ENCODE peak calls at places on chromosomes 2 and 18, in nine cellular contexts. One of them, this sample, is unnamed.
A peak's percentile ranks its signal among the peaks of the same experiment; 100 is the strongest.

GRCh38 chr2:120673205-120673550 is 62.5 kb upstream of the GLI2 start:
- DNase-seq in kidney: no peak
- DNase-seq in stimulated activated CD4-positive, alpha-beta T cell treated with anti-CD3 and anti-CD28 coated beads, Interleukin-15, amount 100 ng/mL, for 24 hours: no peak
- DNase-seq in HCT116: no peak
- DNase-seq in C1 segment of cervical spinal cord: no peak
- DNase-seq in NCI-H2171 treated with DMSO at 0.1 percent for 48 hours: no peak
- DNase-seq in lower leg skin: no peak
- DNase-seq in EL: no peak
- DNase-seq in RWPE2: no peak
- DNase-seq in this sample: no peak

GRCh38 chr2:19070866-19071265 is 287.6 kb downstream of the OSR1 start:
- DNase-seq in RWPE2: no peak
- DNase-seq in kidney: no peak
- DNase-seq in NCI-H2171 treated with DMSO at 0.1 percent for 48 hours: no peak
- DNase-seq in stimulated activated CD4-positive, alpha-beta T cell treated with anti-CD3 and anti-CD28 coated beads, Interleukin-15, amount 100 ng/mL, for 24 hours: no peak
- DNase-seq in EL: no peak
- DNase-seq in HCT116: no peak
- DNase-seq in lower leg skin: no peak
- DNase-seq in C1 segment of cervical spinal cord: no peak
- DNase-seq in this sample: no peak

GRCh38 chr2:236679906-236680305 is 110.3 kb downstream of the ACKR3 start:
- DNase-seq in HCT116: no peak
- DNase-seq in kidney: no peak
- DNase-seq in lower leg skin: no peak
- DNase-seq in EL: peak; percentile 88
- DNase-seq in C1 segment of cervical spinal cord: no peak
- DNase-seq in RWPE2: no peak
- DNase-seq in NCI-H2171 treated with DMSO at 0.1 percent for 48 hours: no peak
- DNase-seq in stimulated activated CD4-positive, alpha-beta T cell treated with anti-CD3 and anti-CD28 coated beads, Interleukin-15, amount 100 ng/mL, for 24 hours: no peak
- DNase-seq in this sample: no peak

GRCh38 chr18:70464343-70465114 is 175.7 kb downstream of the SOCS6 start:
- DNase-seq in NCI-H2171 treated with DMSO at 0.1 percent for 48 hours: peak; percentile 2
- DNase-seq in RWPE2: no peak
- DNase-seq in stimulated activated CD4-positive, alpha-beta T cell treated with anti-CD3 and anti-CD28 coated beads, Interleukin-15, amount 100 ng/mL, for 24 hours: peak; percentile 53
- DNase-seq in lower leg skin: peak; percentile 35
- DNase-seq in C1 segment of cervical spinal cord: peak; percentile 81
- DNase-seq in HCT116: peak; percentile 56
- DNase-seq in EL: peak; percentile 75
- DNase-seq in kidney: peak; percentile 86
- DNase-seq in this sample: peak; percentile 80

GRCh38 chr2:172431428-172431827 is 4.0 kb downstream of the ITGA6 start:
- DNase-seq in stimulated activated CD4-positive, alpha-beta T cell treated with anti-CD3 and anti-CD28 coated beads, Interleukin-15, amount 100 ng/mL, for 24 hours: no peak
- DNase-seq in kidney: no peak
- DNase-seq in C1 segment of cervical spinal cord: peak; percentile 33
- DNase-seq in NCI-H2171 treated with DMSO at 0.1 percent for 48 hours: no peak
- DNase-seq in lower leg skin: no peak
- DNase-seq in RWPE2: no peak
- DNase-seq in HCT116: no peak
- DNase-seq in EL: no peak
- DNase-seq in this sample: no peak

GRCh38 chr2:132581917-132582316 is 88.1 kb downstream of the LYPD1 start:
- DNase-seq in kidney: no peak
- DNase-seq in stimulated activated CD4-positive, alpha-beta T cell treated with anti-CD3 and anti-CD28 coated beads, Interleukin-15, amount 100 ng/mL, for 24 hours: no peak
- DNase-seq in lower leg skin: no peak
- DNase-seq in HCT116: no peak
- DNase-seq in C1 segment of cervical spinal cord: no peak
- DNase-seq in RWPE2: no peak
- DNase-seq in EL: no peak
- DNase-seq in NCI-H2171 treated with DMSO at 0.1 percent for 48 hours: peak; percentile 69
- DNase-seq in this sample: no peak

GRCh38 chr2:59276033-59276432 is 1034.9 kb upstream of the FANCL start:
- DNase-seq in NCI-H2171 treated with DMSO at 0.1 percent for 48 hours: no peak
- DNase-seq in lower leg skin: no peak
- DNase-seq in HCT116: no peak
- DNase-seq in RWPE2: no peak
- DNase-seq in EL: no peak
- DNase-seq in stimulated activated CD4-positive, alpha-beta T cell treated with anti-CD3 and anti-CD28 coated beads, Interleukin-15, amount 100 ng/mL, for 24 hours: peak; percentile 5
- DNase-seq in kidney: no peak
- DNase-seq in C1 segment of cervical spinal cord: no peak
- DNase-seq in this sample: no peak

GRCh38 chr2:235270951-235271350 is 222.9 kb upstream of the AGAP1 start:
- DNase-seq in HCT116: no peak
- DNase-seq in NCI-H2171 treated with DMSO at 0.1 percent for 48 hours: no peak
- DNase-seq in RWPE2: no peak
- DNase-seq in kidney: no peak
- DNase-seq in lower leg skin: no peak
- DNase-seq in stimulated activated CD4-positive, alpha-beta T cell treated with anti-CD3 and anti-CD28 coated beads, Interleukin-15, amount 100 ng/mL, for 24 hours: peak; percentile 75
- DNase-seq in C1 segment of cervical spinal cord: no peak
- DNase-seq in EL: peak; percentile 67
- DNase-seq in this sample: no peak

GRCh38 chr2:69692424-69692823 is 48.9 kb upstream of the AAK1 start:
- DNase-seq in kidney: no peak
- DNase-seq in NCI-H2171 treated with DMSO at 0.1 percent for 48 hours: no peak
- DNase-seq in RWPE2: no peak
- DNase-seq in EL: peak; percentile 70
- DNase-seq in HCT116: no peak
- DNase-seq in C1 segment of cervical spinal cord: no peak
- DNase-seq in stimulated activated CD4-positive, alpha-beta T cell treated with anti-CD3 and anti-CD28 coated beads, Interleukin-15, amount 100 ng/mL, for 24 hours: no peak
- DNase-seq in lower leg skin: no peak
- DNase-seq in this sample: no peak